ENCODE peak calls at places on chromosomes 16 and 17, in four cellular contexts. One of them, this sample, is unnamed.

GRCh38 chr17:64377769-64378282 is 12.8 kb downstream of the PECAM1 start:
- DNase-seq in stimulated activated CD4-positive, alpha-beta T cell treated with anti-CD3 and anti-CD28 coated beads, Interleukin-12 subunit alpha, Interleukin-12 subunit beta, amount 100 ng/mL, for 4 hours: no peak
- DNase-seq in upper lobe of right lung: peak; percentile 16
- DNase-seq in islet precursor cell: no peak
- DNase-seq in this sample: no peak

GRCh38 chr17:419073-419735 is 66.6 kb upstream of the RPH3AL start:
- DNase-seq in stimulated activated CD4-positive, alpha-beta T cell treated with anti-CD3 and anti-CD28 coated beads, Interleukin-12 subunit alpha, Interleukin-12 subunit beta, amount 100 ng/mL, for 4 hours: no peak
- DNase-seq in upper lobe of right lung: no peak
- DNase-seq in islet precursor cell: no peak
- DNase-seq in this sample: no peak

GRCh38 chr16:56203052-56203451 is 11.8 kb downstream of the GNAO1 start:
- DNase-seq in stimulated activated CD4-positive, alpha-beta T cell treated with anti-CD3 and anti-CD28 coated beads, Interleukin-12 subunit alpha, Interleukin-12 subunit beta, amount 100 ng/mL, for 4 hours: peak; percentile 34
- DNase-seq in upper lobe of right lung: no peak
- DNase-seq in islet precursor cell: peak; percentile 76
- DNase-seq in this sample: no peak

GRCh38 chr16:13348416-13348815 is 447.0 kb downstream of the SHISA9 start:
- DNase-seq in stimulated activated CD4-positive, alpha-beta T cell treated with anti-CD3 and anti-CD28 coated beads, Interleukin-12 subunit alpha, Interleukin-12 subunit beta, amount 100 ng/mL, for 4 hours: no peak
- DNase-seq in upper lobe of right lung: no peak
- DNase-seq in islet precursor cell: no peak
- DNase-seq in this sample: no peak

GRCh38 chr16:89248196-89249005 is 30.9 kb downstream of the ZNF778 start:
- DNase-seq in stimulated activated CD4-positive, alpha-beta T cell treated with anti-CD3 and anti-CD28 coated beads, Interleukin-12 subunit alpha, Interleukin-12 subunit beta, amount 100 ng/mL, for 4 hours: no peak
- DNase-seq in upper lobe of right lung: no peak
- DNase-seq in islet precursor cell: no peak
- DNase-seq in this sample: no peak

GRCh38 chr16:55033225-55034156 is 102.8 kb downstream of the IRX5 start:
- DNase-seq in stimulated activated CD4-positive, alpha-beta T cell treated with anti-CD3 and anti-CD28 coated beads, Interleukin-12 subunit alpha, Interleukin-12 subunit beta, amount 100 ng/mL, for 4 hours: no peak
- DNase-seq in upper lobe of right lung: no peak
- DNase-seq in islet precursor cell: peak; percentile 53
- DNase-seq in this sample: no peak

GRCh38 chr16:86424968-86425367 is 85.4 kb upstream of the FOXF1 start:
- DNase-seq in stimulated activated CD4-positive, alpha-beta T cell treated with anti-CD3 and anti-CD28 coated beads, Interleukin-12 subunit alpha, Interleukin-12 subunit beta, amount 100 ng/mL, for 4 hours: no peak
- DNase-seq in upper lobe of right lung: no peak
- DNase-seq in islet precursor cell: no peak
- DNase-seq in this sample: no peak

GRCh38 chr17:30600062-30600829 is 123.0 kb downstream of the GOSR1 start:
- DNase-seq in stimulated activated CD4-positive, alpha-beta T cell treated with anti-CD3 and anti-CD28 coated beads, Interleukin-12 subunit alpha, Interleukin-12 subunit beta, amount 100 ng/mL, for 4 hours: peak; percentile 61
- DNase-seq in upper lobe of right lung: peak; percentile 95
- DNase-seq in islet precursor cell: peak; percentile 95
- DNase-seq in this sample: peak; percentile 74

GRCh38 chr16:49961087-49961486 is 63.9 kb upstream of the CNEP1R1 start:
- DNase-seq in stimulated activated CD4-positive, alpha-beta T cell treated with anti-CD3 and anti-CD28 coated beads, Interleukin-12 subunit alpha, Interleukin-12 subunit beta, amount 100 ng/mL, for 4 hours: no peak
- DNase-seq in upper lobe of right lung: no peak
- DNase-seq in islet precursor cell: no peak
- DNase-seq in this sample: no peak

GRCh38 chr17:40705567-40705966 is 2.0 kb upstream of the KRT24 start:
- DNase-seq in stimulated activated CD4-positive, alpha-beta T cell treated with anti-CD3 and anti-CD28 coated beads, Interleukin-12 subunit alpha, Interleukin-12 subunit beta, amount 100 ng/mL, for 4 hours: no peak
- DNase-seq in upper lobe of right lung: no peak
- DNase-seq in islet precursor cell: no peak
- DNase-seq in this sample: no peak

GRCh38 chr16:82801361-82801760 is 174.6 kb downstream of the CDH13 start:
- DNase-seq in stimulated activated CD4-positive, alpha-beta T cell treated with anti-CD3 and anti-CD28 coated beads, Interleukin-12 subunit alpha, Interleukin-12 subunit beta, amount 100 ng/mL, for 4 hours: no peak
- DNase-seq in upper lobe of right lung: no peak
- DNase-seq in islet precursor cell: no peak
- DNase-seq in this sample: no peak

GRCh38 chr16:53580038-53580802 is 77.2 kb upstream of the AKTIP start:
- DNase-seq in stimulated activated CD4-positive, alpha-beta T cell treated with anti-CD3 and anti-CD28 coated beads, Interleukin-12 subunit alpha, Interleukin-12 subunit beta, amount 100 ng/mL, for 4 hours: no peak
- DNase-seq in upper lobe of right lung: no peak
- DNase-seq in islet precursor cell: no peak
- DNase-seq in this sample: no peak

GRCh38 chr17:50728881-50729765 is 9.7 kb downstream of the LUC7L3 start:
- DNase-seq in stimulated activated CD4-positive, alpha-beta T cell treated with anti-CD3 and anti-CD28 coated beads, Interleukin-12 subunit alpha, Interleukin-12 subunit beta, amount 100 ng/mL, for 4 hours: no peak
- DNase-seq in upper lobe of right lung: no peak
- DNase-seq in islet precursor cell: no peak
- DNase-seq in this sample: no peak

GRCh38 chr17:13600475-13601316 is 1.0 kb downstream of the HS3ST3A1 start:
- DNase-seq in stimulated activated CD4-positive, alpha-beta T cell treated with anti-CD3 and anti-CD28 coated beads, Interleukin-12 subunit alpha, Interleukin-12 subunit beta, amount 100 ng/mL, for 4 hours: no peak
- DNase-seq in upper lobe of right lung: no peak
- DNase-seq in islet precursor cell: peak; percentile 80
- DNase-seq in this sample: no peak

GRCh38 chr17:45338023-45338781 is 21.4 kb upstream of the MAP3K14 start:
- DNase-seq in stimulated activated CD4-positive, alpha-beta T cell treated with anti-CD3 and anti-CD28 coated beads, Interleukin-12 subunit alpha, Interleukin-12 subunit beta, amount 100 ng/mL, for 4 hours: no peak
- DNase-seq in upper lobe of right lung: peak; percentile 64
- DNase-seq in islet precursor cell: peak; percentile 44
- DNase-seq in this sample: peak; percentile 23

GRCh38 chr16:7086842-7087616 is 245.6 kb upstream of the RBFOX1 start:
- DNase-seq in stimulated activated CD4-positive, alpha-beta T cell treated with anti-CD3 and anti-CD28 coated beads, Interleukin-12 subunit alpha, Interleukin-12 subunit beta, amount 100 ng/mL, for 4 hours: no peak
- DNase-seq in upper lobe of right lung: no peak
- DNase-seq in islet precursor cell: peak; percentile 89
- DNase-seq in this sample: no peak

GRCh38 chr16:67104061-67104460 is 5.7 kb upstream of the PHAF1 start:
- DNase-seq in stimulated activated CD4-positive, alpha-beta T cell treated with anti-CD3 and anti-CD28 coated beads, Interleukin-12 subunit alpha, Interleukin-12 subunit beta, amount 100 ng/mL, for 4 hours: no peak
- DNase-seq in upper lobe of right lung: no peak
- DNase-seq in islet precursor cell: peak; percentile 71
- DNase-seq in this sample: no peak

GRCh38 chr17:3665834-3666233 is 2.5 kb downstream of the TAX1BP3 start:
- DNase-seq in stimulated activated CD4-positive, alpha-beta T cell treated with anti-CD3 and anti-CD28 coated beads, Interleukin-12 subunit alpha, Interleukin-12 subunit beta, amount 100 ng/mL, for 4 hours: no peak
- DNase-seq in upper lobe of right lung: no peak
- DNase-seq in islet precursor cell: no peak
- DNase-seq in this sample: no peak

GRCh38 chr16:11315499-11315898 is 29.8 kb upstream of the RMI2 start:
- DNase-seq in stimulated activated CD4-positive, alpha-beta T cell treated with anti-CD3 and anti-CD28 coated beads, Interleukin-12 subunit alpha, Interleukin-12 subunit beta, amount 100 ng/mL, for 4 hours: no peak
- DNase-seq in upper lobe of right lung: no peak
- DNase-seq in islet precursor cell: peak; percentile 98
- DNase-seq in this sample: no peak

GRCh38 chr17:64216385-64217248 is 46.4 kb downstream of the TEX2 start:
- DNase-seq in stimulated activated CD4-positive, alpha-beta T cell treated with anti-CD3 and anti-CD28 coated beads, Interleukin-12 subunit alpha, Interleukin-12 subunit beta, amount 100 ng/mL, for 4 hours: no peak
- DNase-seq in upper lobe of right lung: no peak
- DNase-seq in islet precursor cell: peak; percentile 69
- DNase-seq in this sample: no peak

GRCh38 chr16:16120382-16121184 is 102.7 kb downstream of the ABCC6 start:
- DNase-seq in stimulated activated CD4-positive, alpha-beta T cell treated with anti-CD3 and anti-CD28 coated beads, Interleukin-12 subunit alpha, Interleukin-12 subunit beta, amount 100 ng/mL, for 4 hours: no peak
- DNase-seq in upper lobe of right lung: peak; percentile 67
- DNase-seq in islet precursor cell: no peak
- DNase-seq in this sample: no peak

GRCh38 chr16:17607075-17607509 is 136.3 kb upstream of the XYLT1 start:
- DNase-seq in stimulated activated CD4-positive, alpha-beta T cell treated with anti-CD3 and anti-CD28 coated beads, Interleukin-12 subunit alpha, Interleukin-12 subunit beta, amount 100 ng/mL, for 4 hours: no peak
- DNase-seq in upper lobe of right lung: no peak
- DNase-seq in islet precursor cell: peak; percentile 60
- DNase-seq in this sample: no peak

GRCh38 chr17:78759203-78759968 is 22.7 kb downstream of the CYTH1 start:
- DNase-seq in stimulated activated CD4-positive, alpha-beta T cell treated with anti-CD3 and anti-CD28 coated beads, Interleukin-12 subunit alpha, Interleukin-12 subunit beta, amount 100 ng/mL, for 4 hours: no peak
- DNase-seq in upper lobe of right lung: peak; percentile 77
- DNase-seq in islet precursor cell: peak; percentile 34
- DNase-seq in this sample: peak; percentile 52

GRCh38 chr16:35747658-35748455 is 2288.4 kb downstream of the TP53TG3F start:
- DNase-seq in stimulated activated CD4-positive, alpha-beta T cell treated with anti-CD3 and anti-CD28 coated beads, Interleukin-12 subunit alpha, Interleukin-12 subunit beta, amount 100 ng/mL, for 4 hours: no peak
- DNase-seq in upper lobe of right lung: no peak
- DNase-seq in islet precursor cell: no peak
- DNase-seq in this sample: no peak

GRCh38 chr16:88078111-88078775 is 127.0 kb downstream of the BANP start:
- DNase-seq in stimulated activated CD4-positive, alpha-beta T cell treated with anti-CD3 and anti-CD28 coated beads, Interleukin-12 subunit alpha, Interleukin-12 subunit beta, amount 100 ng/mL, for 4 hours: no peak
- DNase-seq in upper lobe of right lung: no peak
- DNase-seq in islet precursor cell: no peak
- DNase-seq in this sample: no peak

GRCh38 chr16:48580925-48581500 is 29.0 kb downstream of the N4BP1 start:
- DNase-seq in stimulated activated CD4-positive, alpha-beta T cell treated with anti-CD3 and anti-CD28 coated beads, Interleukin-12 subunit alpha, Interleukin-12 subunit beta, amount 100 ng/mL, for 4 hours: no peak
- DNase-seq in upper lobe of right lung: no peak
- DNase-seq in islet precursor cell: no peak
- DNase-seq in this sample: no peak

GRCh38 chr17:11251561-11252107 is 10.6 kb downstream of the SHISA6 start:
- DNase-seq in stimulated activated CD4-positive, alpha-beta T cell treated with anti-CD3 and anti-CD28 coated beads, Interleukin-12 subunit alpha, Interleukin-12 subunit beta, amount 100 ng/mL, for 4 hours: no peak
- DNase-seq in upper lobe of right lung: no peak
- DNase-seq in islet precursor cell: peak; percentile 81
- DNase-seq in this sample: no peak

GRCh38 chr16:80744856-80745255 is 59.5 kb downstream of the CDYL2 start:
- DNase-seq in stimulated activated CD4-positive, alpha-beta T cell treated with anti-CD3 and anti-CD28 coated beads, Interleukin-12 subunit alpha, Interleukin-12 subunit beta, amount 100 ng/mL, for 4 hours: no peak
- DNase-seq in upper lobe of right lung: no peak
- DNase-seq in islet precursor cell: no peak
- DNase-seq in this sample: no peak

GRCh38 chr17:13541032-13541480 is 60.7 kb downstream of the HS3ST3A1 start:
- DNase-seq in stimulated activated CD4-positive, alpha-beta T cell treated with anti-CD3 and anti-CD28 coated beads, Interleukin-12 subunit alpha, Interleukin-12 subunit beta, amount 100 ng/mL, for 4 hours: no peak
- DNase-seq in upper lobe of right lung: no peak
- DNase-seq in islet precursor cell: no peak
- DNase-seq in this sample: no peak

GRCh38 chr17:30393911-30394867 is 15.5 kb downstream of the CPD start:
- DNase-seq in stimulated activated CD4-positive, alpha-beta T cell treated with anti-CD3 and anti-CD28 coated beads, Interleukin-12 subunit alpha, Interleukin-12 subunit beta, amount 100 ng/mL, for 4 hours: no peak
- DNase-seq in upper lobe of right lung: no peak
- DNase-seq in islet precursor cell: no peak
- DNase-seq in this sample: no peak

GRCh38 chr16:10744370-10745030 is 858 bp downstream of the NUBP1 start:
- DNase-seq in stimulated activated CD4-positive, alpha-beta T cell treated with anti-CD3 and anti-CD28 coated beads, Interleukin-12 subunit alpha, Interleukin-12 subunit beta, amount 100 ng/mL, for 4 hours: no peak
- DNase-seq in upper lobe of right lung: peak; percentile 35
- DNase-seq in islet precursor cell: no peak
- DNase-seq in this sample: no peak

GRCh38 chr17:80842456-80843053 is 149.1 kb upstream of the CHMP6 start:
- DNase-seq in stimulated activated CD4-positive, alpha-beta T cell treated with anti-CD3 and anti-CD28 coated beads, Interleukin-12 subunit alpha, Interleukin-12 subunit beta, amount 100 ng/mL, for 4 hours: no peak
- DNase-seq in upper lobe of right lung: no peak
- DNase-seq in islet precursor cell: no peak
- DNase-seq in this sample: no peak

GRCh38 chr16:48261569-48261968 is 14.2 kb upstream of the ABCC11 start:
- DNase-seq in stimulated activated CD4-positive, alpha-beta T cell treated with anti-CD3 and anti-CD28 coated beads, Interleukin-12 subunit alpha, Interleukin-12 subunit beta, amount 100 ng/mL, for 4 hours: no peak
- DNase-seq in upper lobe of right lung: no peak
- DNase-seq in islet precursor cell: no peak
- DNase-seq in this sample: no peak

GRCh38 chr17:79171152-79171551 is 96.5 kb downstream of the ENGASE start:
- DNase-seq in stimulated activated CD4-positive, alpha-beta T cell treated with anti-CD3 and anti-CD28 coated beads, Interleukin-12 subunit alpha, Interleukin-12 subunit beta, amount 100 ng/mL, for 4 hours: no peak
- DNase-seq in upper lobe of right lung: no peak
- DNase-seq in islet precursor cell: no peak
- DNase-seq in this sample: no peak

GRCh38 chr16:86334062-86334461 is 176.3 kb upstream of the FOXF1 start:
- DNase-seq in stimulated activated CD4-positive, alpha-beta T cell treated with anti-CD3 and anti-CD28 coated beads, Interleukin-12 subunit alpha, Interleukin-12 subunit beta, amount 100 ng/mL, for 4 hours: no peak
- DNase-seq in upper lobe of right lung: no peak
- DNase-seq in islet precursor cell: no peak
- DNase-seq in this sample: no peak

GRCh38 chr17:66716236-66717026 is 118.5 kb upstream of the CACNG5 start:
- DNase-seq in stimulated activated CD4-positive, alpha-beta T cell treated with anti-CD3 and anti-CD28 coated beads, Interleukin-12 subunit alpha, Interleukin-12 subunit beta, amount 100 ng/mL, for 4 hours: no peak
- DNase-seq in upper lobe of right lung: no peak
- DNase-seq in islet precursor cell: no peak
- DNase-seq in this sample: no peak

GRCh38 chr17:61397086-61397842 is 2.4 kb upstream of the TBX2 start:
- DNase-seq in stimulated activated CD4-positive, alpha-beta T cell treated with anti-CD3 and anti-CD28 coated beads, Interleukin-12 subunit alpha, Interleukin-12 subunit beta, amount 100 ng/mL, for 4 hours: no peak
- DNase-seq in upper lobe of right lung: peak; percentile 68
- DNase-seq in islet precursor cell: peak; percentile 83
- DNase-seq in this sample: no peak

GRCh38 chr17:15411556-15412198 is 55.7 kb downstream of the CDRT4 start:
- DNase-seq in stimulated activated CD4-positive, alpha-beta T cell treated with anti-CD3 and anti-CD28 coated beads, Interleukin-12 subunit alpha, Interleukin-12 subunit beta, amount 100 ng/mL, for 4 hours: no peak
- DNase-seq in upper lobe of right lung: no peak
- DNase-seq in islet precursor cell: no peak
- DNase-seq in this sample: no peak

GRCh38 chr16:83653785-83654184 is 154.0 kb upstream of the HSBP1 start:
- DNase-seq in stimulated activated CD4-positive, alpha-beta T cell treated with anti-CD3 and anti-CD28 coated beads, Interleukin-12 subunit alpha, Interleukin-12 subunit beta, amount 100 ng/mL, for 4 hours: no peak
- DNase-seq in upper lobe of right lung: no peak
- DNase-seq in islet precursor cell: no peak
- DNase-seq in this sample: no peak

GRCh38 chr17:68423251-68423650 is 34.0 kb downstream of the WIPI1 start:
- DNase-seq in stimulated activated CD4-positive, alpha-beta T cell treated with anti-CD3 and anti-CD28 coated beads, Interleukin-12 subunit alpha, Interleukin-12 subunit beta, amount 100 ng/mL, for 4 hours: no peak
- DNase-seq in upper lobe of right lung: no peak
- DNase-seq in islet precursor cell: no peak
- DNase-seq in this sample: no peak